ENCODE peak calls at places on chromosome 6, in five cellular contexts. B is HCT116, P is A549, I is prostate gland, X is adrenal gland. Z is an unnamed sample.
A peak's percentile ranks its signal among the peaks of the same experiment; 100 is the strongest.

GRCh38 chr6:80338201-80338836 is 231.8 kb downstream of the BCKDHB start:
- DNase-seq in B (peak; percentile 34), P (peak; percentile 57), I (no peak), X (peak; percentile 65), Z (peak; percentile 70)

GRCh38 chr6:167293590-167294091 is 2.5 kb downstream of the UNC93A start:
- DNase-seq in B (no peak), P (no peak), I (no peak), X (no peak), Z (no peak)

GRCh38 chr6:157946865-157947532 is 34.7 kb upstream of the SYNJ2 start:
- DNase-seq in B (no peak), P (peak; percentile 33), I (no peak), X (no peak), Z (peak; percentile 51)

GRCh38 chr6:145836170-145836569 is 21.6 kb upstream of the FBXO30 start:
- DNase-seq in B (no peak), P (no peak), I (no peak), X (no peak), Z (no peak)

GRCh38 chr6:22442826-22443225 is 126.5 kb upstream of the HDGFL1 start:
- DNase-seq in B (no peak), P (no peak), I (no peak), X (no peak), Z (no peak)

GRCh38 chr6:9896806-9897205 is 518.1 kb downstream of the TFAP2A start:
- DNase-seq in B (no peak), P (no peak), I (no peak), X (no peak), Z (peak; percentile 60)

GRCh38 chr6:157283330-157283898 is 39.9 kb downstream of the TMEM242 start:
- DNase-seq in B (no peak), P (no peak), I (no peak), X (no peak), Z (no peak)

GRCh38 chr6:75296811-75297779 is 12.5 kb upstream of the TMEM30A start:
- DNase-seq in B (peak; percentile 65), P (peak; percentile 71), I (no peak), X (no peak), Z (peak; percentile 74)

GRCh38 chr6:125415921-125416320 is 114.2 kb upstream of the HDDC2 start:
- DNase-seq in B (no peak), P (no peak), I (no peak), X (no peak), Z (no peak)

GRCh38 chr6:16239090-16239797 is 857 bp downstream of the GMPR start:
- DNase-seq in B (no peak), P (no peak), I (peak; percentile 86), X (peak; percentile 62), Z (peak; percentile 58)

GRCh38 chr6:165573671-165574070 is 89.4 kb downstream of the PDE10A start:
- DNase-seq in B (peak; percentile 16), P (peak; percentile 84), I (no peak), X (peak; percentile 50), Z (no peak)

GRCh38 chr6:111808493-111808892 is 64.8 kb downstream of the FYN start:
- DNase-seq in B (no peak), P (no peak), I (no peak), X (no peak), Z (no peak)

GRCh38 chr6:13980534-13980933 is 55.8 kb downstream of the RNF182 start:
- DNase-seq in B (no peak), P (no peak), I (no peak), X (no peak), Z (no peak)

GRCh38 chr6:43705996-43706395 is 18.4 kb upstream of the MRPS18A start:
- DNase-seq in B (no peak), P (no peak), I (no peak), X (no peak), Z (peak; percentile 61)

GRCh38 chr6:7129784-7130569 is 22.2 kb downstream of the RREB1 start:
- DNase-seq in B (no peak), P (no peak), I (no peak), X (peak; percentile 91), Z (peak; percentile 93)

GRCh38 chr6:112475083-112475482 is 128.0 kb downstream of the RFPL4B start:
- DNase-seq in B (no peak), P (no peak), I (no peak), X (no peak), Z (no peak)

GRCh38 chr6:47524136-47524840 is 46.7 kb downstream of the CD2AP start:
- DNase-seq in B (no peak), P (no peak), I (no peak), X (no peak), Z (no peak)

GRCh38 chr6:26264547-26264946 is 100.5 kb upstream of the BTN3A2 start:
- DNase-seq in B (no peak), P (no peak), I (no peak), X (no peak), Z (no peak)

GRCh38 chr6:160417550-160417949 is 69.4 kb downstream of the SLC22A3 start:
- DNase-seq in B (no peak), P (no peak), I (no peak), X (no peak), Z (no peak)

GRCh38 chr6:125913864-125914351 is 42.7 kb upstream of the HINT3 start:
- DNase-seq in B (peak; percentile 82), P (peak; percentile 93), I (peak; percentile 59), X (peak; percentile 56), Z (no peak)

GRCh38 chr6:102853249-102853955 is 1459.9 kb downstream of the GRIK2 start:
- DNase-seq in B (no peak), P (no peak), I (no peak), X (no peak), Z (no peak)

GRCh38 chr6:158958504-158959386 is 41.3 kb downstream of the RSPH3 start:
- DNase-seq in B (no peak), P (no peak), I (no peak), X (no peak), Z (no peak)

GRCh38 chr6:19336579-19336978 is 500.6 kb upstream of the ID4 start:
- DNase-seq in B (no peak), P (no peak), I (no peak), X (no peak), Z (no peak)

GRCh38 chr6:13953061-13953705 is 28.4 kb downstream of the RNF182 start:
- DNase-seq in B (peak; percentile 48), P (peak; percentile 19), I (no peak), X (no peak), Z (no peak)

GRCh38 chr6:12422848-12423247 is 132.7 kb downstream of the EDN1 start:
- DNase-seq in B (no peak), P (no peak), I (no peak), X (no peak), Z (no peak)

GRCh38 chr6:14711056-14711703 is 534.7 kb upstream of the JARID2 start:
- DNase-seq in B (no peak), P (peak; percentile 45), I (no peak), X (peak; percentile 56), Z (peak; percentile 96)

GRCh38 chr6:112227411-112227810 is 27.0 kb downstream of the LAMA4 start:
- DNase-seq in B (no peak), P (no peak), I (no peak), X (no peak), Z (no peak)

GRCh38 chr6:157845493-157846259 is 22.6 kb downstream of the SNX9 start:
- DNase-seq in B (no peak), P (no peak), I (no peak), X (no peak), Z (no peak)

GRCh38 chr6:25173951-25174474 is 105.2 kb upstream of the CARMIL1 start:
- DNase-seq in B (peak; percentile 70), P (peak; percentile 62), I (no peak), X (no peak), Z (peak; percentile 78)

GRCh38 chr6:117446851-117447250 is 21.1 kb upstream of the ROS1 start:
- DNase-seq in B (no peak), P (no peak), I (no peak), X (no peak), Z (no peak)

GRCh38 chr6:110491299-110491643 is 14.9 kb upstream of the SLC22A16 start:
- DNase-seq in B (no peak), P (no peak), I (no peak), X (no peak), Z (no peak)

GRCh38 chr6:148508401-148509151 is 165.9 kb downstream of the SASH1 start:
- DNase-seq in B (no peak), P (no peak), I (no peak), X (no peak), Z (no peak)
- TF ChIP-seq POLR2A in B (no peak), P (no peak), I (no peak), X (no peak), Z (no peak)

DNA sequence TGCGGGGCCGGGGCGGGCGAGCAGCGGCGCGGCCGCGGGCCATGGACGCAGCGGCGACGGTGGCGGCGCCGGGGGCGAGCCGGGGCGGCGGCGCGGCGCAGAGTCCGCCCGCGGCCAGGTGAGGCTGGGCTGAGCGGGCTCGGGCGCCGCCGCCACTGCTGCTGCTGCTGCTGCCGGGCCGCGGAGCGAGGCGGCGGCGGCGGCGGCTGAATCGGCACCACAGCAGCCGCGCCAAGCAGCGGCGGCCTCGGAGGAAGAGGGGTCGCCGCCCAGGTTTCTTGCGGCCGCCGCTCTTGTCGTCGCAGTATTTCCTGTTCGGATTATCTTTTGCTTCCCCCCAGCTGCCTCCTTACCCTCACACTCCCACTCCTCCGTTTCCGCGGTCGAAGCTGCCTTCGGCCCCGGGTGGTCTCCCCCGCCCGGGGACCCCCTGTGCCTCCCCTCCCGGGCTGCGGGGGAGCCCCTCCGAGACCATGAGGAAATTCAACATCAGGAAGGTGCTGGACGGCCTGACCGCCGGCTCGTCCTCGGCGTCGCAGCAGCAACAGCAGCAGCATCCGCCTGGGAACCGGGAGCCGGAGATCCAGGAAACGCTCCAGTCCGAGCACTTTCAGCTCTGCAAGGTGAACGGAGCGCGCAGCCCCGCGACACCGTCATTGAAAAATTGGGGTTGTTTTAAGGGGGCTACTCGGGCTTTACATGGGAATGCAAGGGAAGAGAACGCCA is at the start of gene STXBP5:
- DNase-seq in B (no peak), P (peak; percentile 32), I (peak; percentile 42), X (peak; percentile 64), Z (peak; percentile 91)
- TF ChIP-seq POLR2A in B (no peak), P (no peak), I (no peak), X (no peak), Z (no peak)

DNA sequence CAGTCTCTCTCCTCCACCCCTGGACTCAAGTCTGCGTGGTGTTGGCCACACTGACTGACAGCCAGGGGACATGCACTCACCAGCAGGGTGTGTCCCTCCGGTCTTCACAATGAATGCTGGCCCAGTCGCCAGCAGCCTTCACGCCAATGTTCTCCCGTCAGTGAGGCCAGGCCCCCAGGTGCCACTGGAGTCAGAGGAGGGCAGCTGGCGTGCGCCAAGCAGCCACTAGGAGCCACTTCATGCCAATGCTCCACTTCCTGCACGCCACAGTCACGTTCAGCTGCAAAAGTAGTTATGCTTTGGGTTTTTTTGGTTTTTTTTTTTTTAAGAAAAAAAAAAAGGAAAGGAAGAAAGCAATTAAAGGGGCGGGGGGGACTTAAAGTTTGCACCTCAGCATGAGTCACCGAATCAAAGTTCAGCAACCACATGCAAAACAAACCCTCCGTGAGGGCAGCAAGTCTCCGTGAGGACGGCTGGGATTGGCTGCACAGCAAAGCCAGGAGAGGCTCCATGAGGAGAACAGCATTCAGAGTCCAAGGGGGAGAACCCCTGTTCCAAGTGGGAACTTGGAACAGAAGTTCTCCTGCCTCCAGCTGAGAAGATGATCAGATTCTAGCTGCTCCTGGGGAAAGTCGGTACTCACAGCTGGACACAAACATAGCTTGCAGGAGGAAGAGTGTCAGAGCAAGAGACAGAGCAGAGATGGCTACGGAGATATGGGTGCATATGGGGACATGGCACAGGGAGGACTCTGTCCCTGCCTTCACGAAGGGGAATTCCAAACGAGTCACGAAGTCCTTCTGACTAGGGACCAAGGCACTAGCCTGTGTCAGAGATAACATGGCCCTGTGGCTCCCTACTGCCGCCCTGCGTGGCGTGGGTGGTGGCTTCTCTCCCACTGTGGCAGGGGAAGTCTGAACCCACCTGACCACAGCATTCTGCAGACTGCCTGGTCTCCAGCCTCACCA is at the start of gene ZC3H12D:
- DNase-seq in B (peak; percentile 38), P (peak; percentile 53), I (no peak), X (peak; percentile 41), Z (peak; percentile 68)
- TF ChIP-seq POLR2A in B (no peak), P (no peak), I (no peak), X (no peak), Z (no peak)

GRCh38 chr6:149545754-149546471 is at the start of gene PPIL4:
- DNase-seq in B (peak; percentile 87), P (peak; percentile 92), I (peak; percentile 93), X (peak; percentile 97), Z (peak; percentile 97)
- TF ChIP-seq POLR2A in B (peak; percentile 48), P (peak; percentile 46), I (peak; percentile 86), X (peak; percentile 73), Z (peak; percentile 86)